ENCODE peak calls at places on chromosomes 6 and 20, in five cellular contexts. W is activated CD4-positive, alpha-beta T cell treated with anti-CD3 and anti-CD28 coated beads for 48 hours; U is Panc1; T is transverse colon; Z is GM12865. M is an unnamed sample.

GRCh38 chr6:44537306-44538049 is 150.0 kb downstream of the CDC5L start:
- DNase-seq in T (no peak), Z (no peak), U (no peak), W (no peak), M (no peak)

GRCh38 chr6:40803897-40804702 is 216.9 kb upstream of the LRFN2 start:
- DNase-seq in U (no peak), W (no peak), T (no peak), Z (no peak), M (no peak)

GRCh38 chr20:1391640-1392442 is 1.0 kb downstream of the FKBP1A start:
- DNase-seq in W (peak; percentile 38), U (no peak), Z (peak; percentile 38), T (no peak), M (peak; percentile 9)

GRCh38 chr6:145310116-145310515 is 425.2 kb downstream of the EPM2A start:
- DNase-seq in T (no peak), Z (no peak), U (no peak), W (no peak), M (no peak)

GRCh38 chr6:137043710-137044365 is 927 bp downstream of the IL20RA start:
- DNase-seq in Z (no peak), U (peak; percentile 4), W (no peak), T (peak; percentile 28), M (no peak)

GRCh38 chr6:52361945-52362442 is at the start of gene PAQR8:
- DNase-seq in U (no peak), T (peak; percentile 86), Z (peak; percentile 87), W (peak; percentile 83), M (peak; percentile 34)

GRCh38 chr6:1665214-1665613 is 55.5 kb downstream of the FOXC1 start:
- DNase-seq in U (no peak), W (no peak), Z (peak; percentile 68), T (no peak), M (no peak)

GRCh38 chr6:39792501-39793450 is 600 bp downstream of the DAAM2 start:
- DNase-seq in U (no peak), Z (no peak), T (no peak), W (no peak), M (no peak)

GRCh38 chr6:46565531-46565930 is 74.3 kb upstream of the RCAN2 start:
- DNase-seq in T (no peak), U (no peak), Z (no peak), W (no peak), M (no peak)

GRCh38 chr6:3228046-3228671 is 706 bp upstream of the TUBB2B start:
- DNase-seq in U (no peak), T (no peak), W (peak; percentile 28), Z (no peak), M (no peak)

GRCh38 chr20:29742699-29743100 is 1514.8 kb upstream of the DEFB115 start:
- DNase-seq in T (no peak), W (no peak), Z (no peak), U (no peak), M (no peak)

GRCh38 chr6:43129434-43130194 is 41.5 kb upstream of the SRF start:
- DNase-seq in U (no peak), T (peak; percentile 53), W (peak; percentile 11), Z (peak; percentile 43), M (no peak)

GRCh38 chr6:113684382-113684901 is 172.7 kb upstream of the MARCKS start:
- DNase-seq in Z (no peak), U (no peak), T (no peak), W (no peak), M (no peak)

GRCh38 chr20:19937651-19938420 is 79.3 kb upstream of the NAA20 start:
- DNase-seq in T (no peak), W (peak; percentile 45), Z (peak; percentile 82), U (no peak), M (no peak)

GRCh38 chr20:64145458-64146300 is 18.6 kb upstream of the MYT1 start:
- DNase-seq in W (peak; percentile 51), U (no peak), T (no peak), Z (peak; percentile 9), M (no peak)

GRCh38 chr6:146847426-146847825 is 248.7 kb downstream of the ADGB start:
- DNase-seq in W (no peak), U (no peak), Z (no peak), T (no peak), M (no peak)

GRCh38 chr6:154127638-154128037 is 88.6 kb downstream of the OPRM1 start:
- DNase-seq in Z (no peak), T (no peak), U (no peak), W (no peak), M (no peak)

GRCh38 chr6:148985499-148985898 is 238.7 kb downstream of the UST start:
- DNase-seq in Z (no peak), U (no peak), W (no peak), T (no peak), M (no peak)

GRCh38 chr6:112739766-112740165 is 392.6 kb downstream of the RFPL4B start:
- DNase-seq in U (no peak), Z (no peak), W (no peak), T (no peak), M (no peak)

GRCh38 chr20:2846698-2847097 is 6.2 kb downstream of the VPS16 start:
- DNase-seq in T (no peak), Z (no peak), U (no peak), W (no peak), M (no peak)

GRCh38 chr6:148713896-148714295 is 32.9 kb upstream of the UST start:
- DNase-seq in W (no peak), U (no peak), Z (no peak), T (no peak), M (no peak)

GRCh38 chr6:154550778-154551177 is 40.3 kb upstream of the CNKSR3 start:
- DNase-seq in W (no peak), Z (no peak), U (no peak), T (no peak), M (no peak)

GRCh38 chr6:7243188-7243942 is 69.6 kb downstream of the SSR1 start:
- DNase-seq in T (peak; percentile 40), U (peak; percentile 38), Z (peak; percentile 72), W (peak; percentile 54), M (peak; percentile 34)

GRCh38 chr6:75963569-75963968 is 108.9 kb downstream of the IMPG1 start:
- DNase-seq in U (no peak), W (no peak), T (no peak), Z (no peak), M (no peak)

GRCh38 chr6:98579941-98580340 is 254.4 kb upstream of the POU3F2 start:
- DNase-seq in Z (no peak), W (no peak), T (no peak), U (no peak), M (no peak)

GRCh38 chr20:3744806-3745685 is 12.6 kb downstream of the HSPA12B start:
- DNase-seq in T (peak; percentile 71), U (peak; percentile 78), Z (peak; percentile 57), W (peak; percentile 87), M (no peak)

GRCh38 chr6:135493218-135493961 is 4.2 kb downstream of the AHI1 start:
- DNase-seq in Z (no peak), T (no peak), U (no peak), W (no peak), M (no peak)

GRCh38 chr20:59634435-59635005 is 30.2 kb downstream of the PHACTR3 start:
- DNase-seq in U (no peak), Z (no peak), T (no peak), W (no peak), M (no peak)

GRCh38 chr20:35180266-35180665 is 8.4 kb downstream of the PROCR start:
- DNase-seq in T (no peak), Z (no peak), W (no peak), U (no peak), M (no peak)

GRCh38 chr6:55239099-55239498 is 64.8 kb downstream of the HCRTR2 start:
- DNase-seq in W (no peak), T (no peak), Z (no peak), U (no peak), M (no peak)

GRCh38 chr6:134422426-134423231 is 104.7 kb upstream of the SGK1 start:
- DNase-seq in W (no peak), U (no peak), Z (peak; percentile 24), T (no peak), M (peak; percentile 97)

GRCh38 chr6:145886228-145886956 is 71.8 kb upstream of the FBXO30 start:
- DNase-seq in W (no peak), U (no peak), Z (no peak), T (no peak), M (no peak)

GRCh38 chr6:167683028-167683862 is 143.5 kb upstream of the AFDN start:
- DNase-seq in T (peak; percentile 71), W (no peak), Z (no peak), U (peak; percentile 80), M (peak; percentile 68)

GRCh38 chr20:30816182-30816645 is 441.2 kb upstream of the DEFB115 start:
- DNase-seq in U (no peak), T (no peak), W (no peak), Z (no peak), M (no peak)

GRCh38 chr6:2817778-2818443 is 23.8 kb downstream of the SERPINB1 start:
- DNase-seq in W (no peak), T (no peak), Z (no peak), U (no peak), M (peak; percentile 53)

GRCh38 chr6:22079788-22080187 is 217.0 kb downstream of the PRL start:
- DNase-seq in W (no peak), T (no peak), Z (no peak), U (no peak), M (no peak)

GRCh38 chr6:142207265-142207877 is 60.3 kb downstream of the VTA1 start:
- DNase-seq in U (peak; percentile 5), T (peak; percentile 30), Z (peak; percentile 22), W (peak; percentile 51), M (no peak)

GRCh38 chr6:47044418-47044817 is 2.3 kb upstream of the ADGRF1 start:
- DNase-seq in Z (peak; percentile 4), T (peak; percentile 17), U (no peak), W (no peak), M (no peak)

GRCh38 chr6:3195695-3196497 is 31.6 kb downstream of the TUBB2B start:
- DNase-seq in T (no peak), W (no peak), Z (no peak), U (no peak), M (no peak)

M was measured in RCC 7860.